ENCODE peak calls at places on chromosomes 4 and X, in four cellular contexts. W, O, T and I are unnamed samples. For H3K36me3, the result is how much of the 10 kb centered on the place peaks cover.

GRCh38 chr4:47968847-47969246 is 47.6 kb downstream of the CNGA1 start:
- DNase-seq in O (no peak), W (no peak), T (no peak), I (no peak)

GRCh38 chr4:118941149-118941548 is 52.5 kb downstream of the SYNPO2 start:
- DNase-seq in W (no peak), O (no peak), T (no peak), I (no peak)

GRCh38 chrX:134026732-134027311 is 41.4 kb upstream of the GPC3 start:
- DNase-seq in T (peak), W (no peak), O (peak), I (no peak)

GRCh38 chr4:89308161-89308500 is 531 bp upstream of the GPRIN3 start:
- DNase-seq in W (no peak), O (no peak), T (no peak), I (no peak)

GRCh38 chr4:104352211-104352610 is 142.5 kb downstream of the CXXC4 start:
- DNase-seq in O (peak), W (no peak), T (peak), I (no peak)

GRCh38 chr4:77104405-77105292 is 28.9 kb upstream of the CCNI start:
- DNase-seq in T (no peak), O (no peak), W (peak), I (peak)

GRCh38 chr4:87236851-87237250 is 16.4 kb upstream of the KLHL8 start:
- DNase-seq in O (no peak), W (no peak), T (no peak), I (no peak)

GRCh38 chrX:3290561-3290960 is 55.9 kb downstream of the MXRA5 start:
- DNase-seq in T (no peak), O (no peak), W (no peak), I (no peak)

GRCh38 chr4:186217733-186218293 is 9.5 kb upstream of the KLKB1 start:
- DNase-seq in O (no peak), W (no peak), T (no peak), I (no peak)

GRCh38 chr4:23938796-23939195 is 48.9 kb upstream of the PPARGC1A start:
- DNase-seq in T (no peak), W (no peak), O (no peak), I (no peak)

GRCh38 chr4:114464873-114465272 is 133.7 kb upstream of the UGT8 start:
- DNase-seq in W (no peak), O (no peak), T (no peak), I (no peak)

GRCh38 chr4:174120446-174121142 is 162.9 kb downstream of the FBXO8 start:
- DNase-seq in T (peak), O (peak), W (no peak), I (no peak)

GRCh38 chr4:182245541-182246245 is 2.5 kb downstream of the TENM3 start:
- DNase-seq in O (no peak), W (no peak), T (no peak), I (no peak)

GRCh38 chr4:109183851-109184345 is 118.6 kb downstream of the COL25A1 start:
- DNase-seq in O (no peak), T (no peak), W (no peak), I (no peak)

GRCh38 chr4:174835536-174835935 is 6.5 kb upstream of the GLRA3 start:
- DNase-seq in O (no peak), W (no peak), T (no peak), I (no peak)

GRCh38 chr4:95190751-95191436 is 357.9 kb downstream of the UNC5C start:
- DNase-seq in W (no peak), T (peak), O (no peak), I (no peak)

GRCh38 chrX:130111220-130111934 is 1.1 kb upstream of the ELF4 start:
- DNase-seq in T (no peak), O (peak), W (no peak), I (no peak)

GRCh38 chrX:130984782-130985181 is 73.4 kb upstream of the ARHGAP36 start:
- DNase-seq in T (no peak), W (no peak), O (no peak), I (no peak)

DNA sequence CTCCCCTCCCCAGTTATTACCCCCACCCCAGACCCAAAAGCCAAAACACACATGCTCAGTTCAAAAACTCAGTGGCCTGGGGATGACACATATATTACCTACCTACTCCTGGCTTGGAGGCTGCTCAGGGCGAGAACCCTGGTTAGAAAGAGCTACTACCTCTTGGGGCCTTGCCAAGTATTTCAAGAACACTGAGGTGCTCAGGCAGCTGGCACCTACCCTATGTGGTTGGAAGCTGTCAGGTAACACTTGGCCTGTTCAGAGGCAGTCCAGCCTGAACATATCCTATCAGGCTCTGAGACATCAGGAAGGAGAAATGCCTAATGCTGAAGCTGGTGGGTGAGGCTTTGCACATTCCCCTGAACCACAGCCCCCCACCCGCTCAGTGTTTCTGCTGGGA is 4.9 kb downstream of the BCAP31 start:
- DNase-seq in T (no peak), W (no peak), O (no peak), I (no peak)
- H3K36me3 ChIP-seq in T (half or more), W (under half), O (under half), I (under half)

GRCh38 chr4:3517731-3518510 is 14.3 kb downstream of the LRPAP1 start:
- DNase-seq in T (no peak), O (no peak), W (peak), I (peak)
- H3K36me3 ChIP-seq in T (under half), O (under half), W (under half), I (half or more)

GRCh38 chr4:6613676-6614651 is 26.5 kb upstream of the MRFAP1 start:
- DNase-seq in O (no peak), T (no peak), W (no peak), I (no peak)

GRCh38 chr4:6610856-6611430 is 29.5 kb upstream of the MRFAP1 start:
- DNase-seq in W (no peak), T (no peak), O (no peak), I (no peak)

GRCh38 chr4:6616087-6616995 is 24.1 kb upstream of the MRFAP1 start:
- DNase-seq in T (no peak), W (no peak), O (peak), I (no peak)

GRCh38 chr4:6614701-6615230 is 25.7 kb upstream of the MRFAP1 start:
- DNase-seq in W (no peak), O (no peak), T (no peak), I (no peak)

GRCh38 chr4:6612961-6613675 is 27.4 kb upstream of the MRFAP1 start:
- DNase-seq in W (no peak), O (no peak), T (no peak), I (no peak)
- H3K36me3 ChIP-seq in W (under half), O (under half), T (under half), I (half or more)

GRCh38 chrX:16853537-16853936 is 16.6 kb downstream of the RBBP7 start:
- DNase-seq in W (no peak), O (no peak), T (no peak), I (no peak)

GRCh38 chrX:16852617-16853179 is 17.5 kb downstream of the RBBP7 start:
- DNase-seq in W (no peak), T (no peak), O (no peak), I (no peak)

GRCh38 chrX:16848541-16848940 is 21.6 kb downstream of the RBBP7 start:
- DNase-seq in T (no peak), W (no peak), O (no peak), I (no peak)

GRCh38 chrX:16851827-16852226 is 18.3 kb downstream of the RBBP7 start:
- DNase-seq in T (no peak), W (no peak), O (no peak), I (no peak)

GRCh38 chrX:16851421-16851820 is 18.7 kb downstream of the RBBP7 start:
- DNase-seq in W (no peak), T (no peak), O (no peak), I (no peak)
- H3K36me3 ChIP-seq in W (under half), T (half or more), O (under half), I (under half)

GRCh38 chrX:16155586-16155985 is 11.7 kb upstream of the MAGEB17 start:
- DNase-seq in T (no peak), W (no peak), O (no peak), I (no peak)
- H3K36me3 ChIP-seq in T (half or more), W (under half), O (under half), I (under half)

DNA sequence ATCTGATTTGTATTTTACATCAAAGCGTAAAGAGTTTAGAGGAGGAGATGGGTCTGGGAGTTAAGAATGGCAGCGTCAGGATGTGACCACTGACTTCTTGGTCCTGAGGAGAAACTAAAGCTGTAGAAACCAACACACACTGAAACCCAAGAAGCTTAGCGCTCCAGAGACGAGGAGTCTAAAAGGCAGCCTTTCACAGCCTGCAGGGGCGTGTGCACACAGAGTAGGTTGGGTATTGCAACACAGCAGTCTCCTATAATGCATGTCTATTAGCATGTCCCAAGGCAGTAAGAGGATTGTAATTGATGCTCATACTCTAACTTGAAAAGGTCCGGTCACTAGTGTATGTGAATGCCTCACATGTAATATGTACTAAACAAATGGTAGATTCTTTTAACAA is 57.4 kb downstream of the PTTG2 start:
- DNase-seq in W (no peak), O (peak), T (no peak), I (no peak)
- H3K36me3 ChIP-seq in W (under half), O (under half), T (under half), I (under half)

GRCh38 chr4:879730-880079 is 52.4 kb downstream of the GAK start:
- DNase-seq in T (no peak), O (no peak), W (no peak), I (no peak)
- H3K36me3 ChIP-seq in T (under half), O (under half), W (under half), I (half or more)

GRCh38 chr4:40232610-40233009 is 35.8 kb downstream of the RHOH start:
- DNase-seq in T (no peak), W (no peak), O (no peak), I (no peak)

GRCh38 chr4:40231464-40231863 is 34.6 kb downstream of the RHOH start:
- DNase-seq in T (peak), O (no peak), W (no peak), I (no peak)

GRCh38 chr4:40233227-40233626 is 36.4 kb downstream of the RHOH start:
- DNase-seq in O (no peak), W (no peak), T (no peak), I (no peak)

GRCh38 chr4:40238008-40238699 is 41.3 kb downstream of the RHOH start:
- DNase-seq in T (no peak), O (no peak), W (no peak), I (no peak)

DNA sequence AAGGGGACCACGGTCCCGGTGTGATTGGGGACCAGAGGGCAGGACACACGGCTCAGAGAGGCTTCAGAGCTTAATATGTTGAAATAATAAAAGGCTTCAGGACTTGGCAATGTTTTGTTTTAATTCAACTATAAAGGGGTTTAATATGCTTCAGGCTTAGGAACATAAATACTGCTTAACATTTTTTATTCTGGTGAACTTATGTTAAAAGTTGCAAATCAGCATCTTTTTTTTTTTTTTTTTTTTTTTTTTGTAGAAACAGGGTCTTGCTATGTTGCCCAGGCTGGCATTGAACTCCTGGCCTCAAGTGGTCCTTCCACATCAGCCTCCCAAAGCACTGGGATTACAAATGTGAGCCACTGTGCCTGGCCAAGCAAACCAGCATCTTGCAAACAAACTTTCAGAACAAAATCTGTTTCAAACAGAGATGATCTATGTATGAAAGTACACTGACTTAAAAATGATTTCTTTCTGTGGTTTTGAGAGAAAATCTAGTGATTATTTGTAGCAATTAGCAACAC is 37.7 kb downstream of the RHOH start:
- DNase-seq in O (no peak), T (no peak), W (no peak), I (no peak)
- H3K36me3 ChIP-seq in O (under half), T (under half), W (under half), I (under half)

DNA sequence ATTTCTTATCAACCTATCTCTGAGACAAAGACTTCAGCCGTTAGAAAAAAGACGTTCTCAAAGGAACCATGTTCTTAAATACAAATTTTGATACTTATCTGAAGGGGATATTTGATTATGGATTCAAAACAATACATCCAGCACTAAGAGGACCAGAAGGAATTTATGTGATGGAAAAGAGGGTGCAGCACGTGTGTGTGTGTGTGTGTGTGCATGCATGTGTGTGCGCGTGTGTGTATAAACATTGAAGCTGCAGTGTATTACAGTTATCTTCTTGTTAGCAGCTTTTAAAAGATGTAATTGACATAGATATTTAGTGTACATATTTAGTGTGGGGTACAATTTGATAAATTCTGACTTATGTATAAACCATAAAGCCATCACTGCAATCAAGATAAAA is 44.9 kb downstream of the ANK2 start:
- DNase-seq in T (no peak), O (no peak), W (no peak), I (no peak)
- H3K36me3 ChIP-seq in T (under half), O (under half), W (under half), I (under half)

GRCh38 chr4:7863911-7864681 is 75.6 kb downstream of the AFAP1 start:
- DNase-seq in O (no peak), T (no peak), W (no peak), I (no peak)

GRCh38 chr4:7861440-7861881 is 78.2 kb downstream of the AFAP1 start:
- DNase-seq in T (peak), W (no peak), O (peak), I (no peak)

GRCh38 chr4:7860600-7861158 is 79.0 kb downstream of the AFAP1 start:
- DNase-seq in T (no peak), O (peak), W (no peak), I (no peak)

GRCh38 chr4:7864685-7865084 is 75.0 kb downstream of the AFAP1 start:
- DNase-seq in T (no peak), O (no peak), W (no peak), I (no peak)

GRCh38 chr4:7862561-7863200 is 77.0 kb downstream of the AFAP1 start:
- DNase-seq in O (peak), W (no peak), T (peak), I (no peak)
- H3K36me3 ChIP-seq in O (under half), W (under half), T (under half), I (under half)